ENCODE peak calls at places on chromosomes 16 and 17, in six cellular contexts. M is lung, O is heart right ventricle, C is kidney epithelial cell, Z is IMR-90, V is Karpas-422. W is an unnamed sample.

GRCh38 chr17:66493283-66494019 is 191.0 kb downstream of the PRKCA start:
- DNase-seq in V (no peak), C (no peak), Z (peak; percentile 74), M (no peak), O (no peak), W (peak; percentile 37)

GRCh38 chr16:1188781-1189189 is 35.9 kb downstream of the CACNA1H start:
- DNase-seq in O (peak; percentile 45), M (no peak), V (peak; percentile 86), C (no peak), Z (peak; percentile 30), W (peak; percentile 46)

GRCh38 chr16:50309156-50309526 is 42.8 kb downstream of the ADCY7 start:
- DNase-seq in M (no peak), C (no peak), Z (no peak), O (no peak), V (no peak), W (no peak)

GRCh38 chr16:16096161-16096857 is 127.0 kb downstream of the ABCC6 start:
- DNase-seq in M (peak; percentile 34), Z (peak; percentile 82), V (peak; percentile 68), O (no peak), C (no peak), W (no peak)

GRCh38 chr16:4660454-4661007 is 32.8 kb upstream of the NUDT16L1 start:
- DNase-seq in O (peak; percentile 69), V (no peak), M (peak; percentile 77), C (peak; percentile 76), Z (peak; percentile 60), W (no peak)

GRCh38 chr17:40534431-40535189 is 30.7 kb downstream of the CCR7 start:
- DNase-seq in M (no peak), V (no peak), O (no peak), Z (no peak), C (no peak), W (no peak)

GRCh38 chr16:4487955-4488481 is 11.8 kb downstream of the HMOX2 start:
- DNase-seq in Z (peak; percentile 62), C (peak; percentile 61), O (no peak), V (no peak), M (no peak), W (no peak)

GRCh38 chr17:40106089-40106759 is 5.8 kb upstream of the NR1D1 start:
- DNase-seq in M (no peak), V (no peak), Z (no peak), O (no peak), C (no peak), W (no peak)

GRCh38 chr17:72924181-72924580 is 168.3 kb downstream of the SLC39A11 start:
- DNase-seq in C (no peak), Z (no peak), V (no peak), O (no peak), M (no peak), W (no peak)
- H3K4me3 ChIP-seq in C (no peak overlapping the region), Z (no peak overlapping the region), V (no peak overlapping the region), O (no peak overlapping the region), M (no peak overlapping the region), W (no peak overlapping the region)

DNA sequence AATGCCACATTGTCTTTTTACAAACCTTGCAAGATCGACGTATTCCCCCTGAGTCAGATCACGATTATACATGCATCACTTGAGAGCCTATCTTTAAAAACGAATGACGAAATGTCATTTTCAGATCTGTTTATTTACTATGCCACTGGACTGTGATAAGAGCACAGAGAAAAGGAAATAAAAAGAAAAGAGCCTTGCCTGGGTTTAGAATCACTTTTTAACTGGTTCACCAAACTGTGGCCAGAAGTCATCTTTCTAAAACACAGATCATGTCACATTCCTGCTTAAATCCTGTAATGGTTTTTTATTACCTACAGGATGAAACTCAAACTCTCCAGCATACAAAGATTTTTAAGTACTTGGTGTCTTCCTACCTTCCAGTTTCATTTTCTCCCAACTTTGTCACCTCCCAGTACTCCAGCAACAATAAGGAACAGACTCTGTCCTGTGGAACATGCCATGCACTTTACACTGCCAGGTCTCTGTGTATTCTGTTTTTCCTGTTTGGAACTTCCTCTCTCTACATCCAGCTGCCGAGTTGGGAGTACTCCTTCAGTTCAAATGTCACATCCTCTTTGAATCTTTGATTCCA is 91.5 kb downstream of the SNX11 start:
- DNase-seq in Z (no peak), V (no peak), M (no peak), C (no peak), O (no peak), W (no peak)
- H3K27me3 ChIP-seq in Z (peaks cover 50% of the 10 kb centered on the region), V (no peaks in the 10 kb centered on the region), M (no peaks in the 10 kb centered on the region), C (no peaks in the 10 kb centered on the region), O (peaks cover 63% of the 10 kb centered on the region), W (no peaks in the 10 kb centered on the region)

GRCh38 chr17:68955181-68955841 is at the start of gene ABCA8:
- DNase-seq in M (no peak), C (no peak), O (peak; percentile 63), V (no peak), Z (peak; percentile 58), W (peak; percentile 79)
- H3K4me3 ChIP-seq in M (no peak within 1 kb of the TSS), C (no peak within 1 kb of the TSS), O (peak within 1 kb of the TSS; percentile 43), V (no peak within 1 kb of the TSS), Z (peak within 1 kb of the TSS; percentile 46), W (peak within 1 kb of the TSS; percentile 30)

DNA sequence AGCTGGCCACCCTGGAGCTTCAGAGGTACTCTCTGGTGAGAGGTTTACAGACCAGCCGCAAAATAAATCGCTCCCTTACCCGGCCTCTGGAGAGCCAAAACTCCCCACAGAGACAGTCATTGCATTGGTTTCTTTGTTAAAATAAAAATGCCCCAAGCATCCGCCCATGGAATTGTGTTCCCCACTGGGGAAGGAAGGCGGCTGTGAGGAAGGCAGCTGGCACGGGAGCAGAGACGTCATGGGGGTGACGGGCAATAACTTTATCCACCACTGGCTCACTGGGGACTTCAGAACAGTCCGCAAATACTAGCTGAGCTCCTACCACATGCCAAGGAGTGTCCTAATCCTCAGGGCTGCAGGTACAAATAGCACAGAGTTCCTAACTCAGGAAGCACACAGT is 266.1 kb upstream of the FOXF1 start:
- DNase-seq in C (no peak), O (no peak), Z (no peak), M (no peak), V (no peak), W (no peak)
- H3K27me3 ChIP-seq in C (no peaks in the 10 kb centered on the region), O (peaks cover 45% of the 10 kb centered on the region), Z (no peaks in the 10 kb centered on the region), M (no peaks in the 10 kb centered on the region), V (no peaks in the 10 kb centered on the region), W (no peaks in the 10 kb centered on the region)

DNA sequence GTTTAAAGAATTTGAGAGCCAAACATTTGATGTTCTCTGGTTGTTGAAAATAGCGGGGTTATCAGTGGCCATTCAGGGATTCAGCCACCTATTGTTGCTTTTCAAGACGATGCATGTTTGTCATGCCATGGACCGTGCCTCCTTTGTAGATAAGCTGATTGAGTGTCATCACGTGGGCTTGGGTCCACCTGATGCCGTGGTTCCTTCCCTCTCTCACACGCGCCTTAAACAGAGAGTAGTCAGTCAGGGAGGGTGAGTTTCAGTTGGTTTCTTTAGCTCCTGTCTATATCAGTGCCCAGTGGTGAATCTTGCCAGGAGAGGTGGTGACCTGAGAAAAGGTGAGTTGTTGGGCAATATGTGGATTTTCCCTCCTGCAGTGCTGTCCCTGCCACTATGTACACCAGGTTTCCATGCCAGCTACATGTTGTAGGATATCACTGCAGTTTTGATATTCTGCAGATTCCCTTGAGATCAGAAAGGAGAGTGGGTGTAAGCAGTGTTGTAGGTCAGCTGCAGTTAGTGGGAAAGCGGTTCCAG is 129.7 kb downstream of the LAT start:
- DNase-seq in C (no peak), M (no peak), Z (no peak), O (no peak), V (no peak), W (no peak)
- H3K4me3 ChIP-seq in C (no peak overlapping the region), M (no peak overlapping the region), Z (no peak overlapping the region), O (no peak overlapping the region), V (no peak overlapping the region), W (no peak overlapping the region)

GRCh38 chr17:76894842-76895241 is 26.6 kb downstream of the MGAT5B start:
- DNase-seq in M (no peak), O (no peak), V (no peak), Z (no peak), C (no peak), W (no peak)
- H3K27me3 ChIP-seq in M (no peaks in the 10 kb centered on the region), O (peaks cover 16% of the 10 kb centered on the region), V (no peaks in the 10 kb centered on the region), Z (peaks cover 8% of the 10 kb centered on the region), C (no peaks in the 10 kb centered on the region), W (no peaks in the 10 kb centered on the region)

GRCh38 chr16:30585400-30586191 is at the start of gene ZNF785:
- DNase-seq in C (peak; percentile 97), Z (peak; percentile 99), O (peak; percentile 99), M (peak; percentile 99), V (peak; percentile 99), W (peak; percentile 100)
- H3K4me3 ChIP-seq in C (peak within 1 kb of the TSS; percentile 88), Z (peak within 1 kb of the TSS; percentile 58), O (peak within 1 kb of the TSS; percentile 68), M (peak within 1 kb of the TSS; percentile 47), V (peak within 1 kb of the TSS; percentile 73), W (peak within 1 kb of the TSS; percentile 85)

GRCh38 chr17:47855737-47856136 is 4.8 kb upstream of the SP6 start:
- DNase-seq in C (no peak), O (peak; percentile 30), V (no peak), Z (no peak), M (no peak), W (no peak)

GRCh38 chr17:47850692-47851573 is at the start of gene SP6:
- DNase-seq in O (peak; percentile 36), Z (peak; percentile 51), M (peak; percentile 81), C (peak; percentile 42), V (peak; percentile 76), W (no peak)

GRCh38 chr17:47851764-47852112 is 775 bp upstream of the SP6 start:
- DNase-seq in Z (no peak), M (no peak), O (no peak), C (no peak), V (no peak), W (no peak)

GRCh38 chr17:47852113-47852949 is 1.4 kb upstream of the SP6 start:
- DNase-seq in O (no peak), Z (no peak), V (no peak), C (no peak), M (no peak), W (no peak)

GRCh38 chr17:47853616-47854015 is 2.7 kb upstream of the SP6 start:
- DNase-seq in C (no peak), Z (no peak), V (no peak), M (no peak), O (no peak), W (no peak)
- H3K27me3 ChIP-seq in C (peaks cover 33% of the 10 kb centered on the region), Z (peaks cover 75% of the 10 kb centered on the region), V (no peaks in the 10 kb centered on the region), M (peaks cover 1% of the 10 kb centered on the region), O (peaks cover 81% of the 10 kb centered on the region), W (peaks cover 22% of the 10 kb centered on the region)

GRCh38 chr17:32928527-32929287 is 754 bp downstream of the TMEM98 start:
- DNase-seq in O (no peak), V (no peak), M (no peak), C (no peak), Z (peak; percentile 26), W (no peak)

GRCh38 chr17:32929288-32929574 is 1.3 kb downstream of the TMEM98 start:
- DNase-seq in C (no peak), O (no peak), M (no peak), V (no peak), Z (peak; percentile 10), W (no peak)

GRCh38 chr17:32930512-32930911 is 2.6 kb downstream of the TMEM98 start:
- DNase-seq in V (peak; percentile 6), O (no peak), M (no peak), C (no peak), Z (no peak), W (no peak)

GRCh38 chr17:32927724-32928526 is at the start of gene TMEM98:
- DNase-seq in V (no peak), Z (peak; percentile 12), C (no peak), M (no peak), O (peak; percentile 6), W (peak; percentile 34)

GRCh38 chr17:32929588-32929987 is 1.6 kb downstream of the TMEM98 start:
- DNase-seq in O (no peak), Z (no peak), V (no peak), M (no peak), C (no peak), W (no peak)
- H3K4me3 ChIP-seq in O (peak overlapping the region; percentile 52), Z (peak overlapping the region; percentile 79), V (no peak overlapping the region), M (no peak overlapping the region), C (no peak overlapping the region), W (no peak overlapping the region)